ENCODE peak calls at places on chromosomes 5 and 9, in four cellular contexts. O, Q, J and G are unnamed samples.

GRCh38 chr5:56829137-56829536 is 13.8 kb downstream of the MAP3K1 start:
- DNase-seq in O (no peak), Q (no peak), J (no peak), G (no peak)

GRCh38 chr5:5951953-5952352 is 426.4 kb downstream of the MED10 start:
- DNase-seq in O (no peak), Q (no peak), J (no peak), G (no peak)

GRCh38 chr9:85897853-85898252 is 43.1 kb upstream of the NAA35 start:
- DNase-seq in O (no peak), Q (no peak), J (no peak), G (no peak)

GRCh38 chr9:133210609-133211008 is 1.6 kb upstream of the OBP2B start:
- DNase-seq in O (no peak), Q (no peak), J (no peak), G (no peak)

GRCh38 chr5:75656311-75657003 is 45.2 kb downstream of the ANKDD1B start:
- DNase-seq in O (peak), Q (no peak), J (no peak), G (no peak)

GRCh38 chr5:116573617-116574431 is 799 bp downstream of the SEMA6A start:
- DNase-seq in O (no peak), Q (no peak), J (no peak), G (peak)

GRCh38 chr9:129177443-129177790 is 644 bp downstream of the IER5L start:
- DNase-seq in O (peak), Q (no peak), J (no peak), G (no peak)

GRCh38 chr5:93425102-93425501 is 155.9 kb downstream of the NR2F1-AS1 start:
- DNase-seq in O (no peak), Q (no peak), J (no peak), G (no peak)

GRCh38 chr9:95411211-95411892 is 93.8 kb upstream of the FANCC start:
- DNase-seq in O (no peak), Q (no peak), J (no peak), G (no peak)

GRCh38 chr9:22170162-22170932 is 161.2 kb upstream of the CDKN2B start:
- DNase-seq in O (no peak), Q (no peak), J (no peak), G (no peak)

GRCh38 chr9:121282309-121283071 is 14.5 kb downstream of the GSN start:
- DNase-seq in O (no peak), Q (peak), J (peak), G (no peak)

GRCh38 chr5:100694100-100694499 is 158.9 kb downstream of the FAM174A start:
- DNase-seq in O (no peak), Q (no peak), J (no peak), G (no peak)

GRCh38 chr9:77764894-77765780 is 117.0 kb upstream of the GNA14 start:
- DNase-seq in O (peak), Q (no peak), J (no peak), G (no peak)

GRCh38 chr5:56095579-56096102 is 100.9 kb upstream of the IL6ST start:
- DNase-seq in O (no peak), Q (no peak), J (no peak), G (no peak)

GRCh38 chr5:83377131-83377865 is 94.2 kb upstream of the VCAN start:
- DNase-seq in O (no peak), Q (no peak), J (no peak), G (no peak)

GRCh38 chr9:114512337-114512874 is 7.1 kb upstream of the WHRN start:
- DNase-seq in O (no peak), Q (no peak), J (no peak), G (no peak)

GRCh38 chr5:96146675-96147074 is 185.0 kb upstream of the ELL2 start:
- DNase-seq in O (peak), Q (no peak), J (no peak), G (no peak)

GRCh38 chr5:10513501-10514442 is 50.1 kb upstream of the ANKRD33B start:
- DNase-seq in O (peak), Q (no peak), J (no peak), G (no peak)

DNA sequence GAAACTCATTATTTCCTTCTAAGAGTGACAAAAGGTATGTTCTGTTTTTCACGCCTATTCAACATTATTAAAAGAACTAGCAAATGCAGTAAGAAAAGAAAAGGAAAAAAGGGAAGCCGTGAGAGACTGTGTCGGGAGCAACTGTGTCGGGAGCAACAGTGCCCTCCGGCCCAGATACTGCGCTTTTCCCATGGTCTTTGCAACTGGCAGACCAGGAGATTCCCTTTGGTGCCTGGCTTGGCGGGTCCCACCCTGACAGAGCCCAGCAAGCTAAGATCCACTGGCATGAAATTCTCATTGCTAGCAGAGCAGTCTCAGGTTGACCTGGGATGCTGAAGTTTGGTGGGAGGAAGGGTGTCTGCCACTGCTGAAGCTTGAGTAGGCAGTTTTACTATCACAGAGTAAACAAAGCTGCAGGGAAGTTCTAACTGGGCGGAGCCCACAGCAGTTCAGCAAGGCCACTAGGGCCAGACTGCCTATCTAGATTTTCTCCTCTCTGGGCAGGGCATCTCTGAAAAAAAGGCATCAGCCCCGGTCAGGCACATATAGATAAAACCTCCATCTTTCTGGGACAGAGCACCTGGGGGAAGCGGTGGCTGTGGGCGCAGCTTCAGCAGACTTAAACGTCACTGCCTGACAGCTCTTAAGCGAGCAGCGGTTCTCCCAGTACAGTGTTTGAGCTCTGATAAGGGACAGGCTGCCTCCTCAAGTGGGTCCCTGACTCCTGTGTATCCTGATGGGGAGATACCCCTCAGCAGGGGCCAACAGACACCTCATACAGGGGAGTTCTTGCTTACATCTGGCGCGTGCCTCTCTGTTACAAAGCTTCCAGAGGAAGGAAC is 1237.4 kb upstream of the CDH18 start:
- DNase-seq in O (no peak), Q (no peak), J (no peak), G (no peak)
- TF ChIP-seq CTCF in O (no peak), Q (no peak), J (no peak), G (no peak)

DNA sequence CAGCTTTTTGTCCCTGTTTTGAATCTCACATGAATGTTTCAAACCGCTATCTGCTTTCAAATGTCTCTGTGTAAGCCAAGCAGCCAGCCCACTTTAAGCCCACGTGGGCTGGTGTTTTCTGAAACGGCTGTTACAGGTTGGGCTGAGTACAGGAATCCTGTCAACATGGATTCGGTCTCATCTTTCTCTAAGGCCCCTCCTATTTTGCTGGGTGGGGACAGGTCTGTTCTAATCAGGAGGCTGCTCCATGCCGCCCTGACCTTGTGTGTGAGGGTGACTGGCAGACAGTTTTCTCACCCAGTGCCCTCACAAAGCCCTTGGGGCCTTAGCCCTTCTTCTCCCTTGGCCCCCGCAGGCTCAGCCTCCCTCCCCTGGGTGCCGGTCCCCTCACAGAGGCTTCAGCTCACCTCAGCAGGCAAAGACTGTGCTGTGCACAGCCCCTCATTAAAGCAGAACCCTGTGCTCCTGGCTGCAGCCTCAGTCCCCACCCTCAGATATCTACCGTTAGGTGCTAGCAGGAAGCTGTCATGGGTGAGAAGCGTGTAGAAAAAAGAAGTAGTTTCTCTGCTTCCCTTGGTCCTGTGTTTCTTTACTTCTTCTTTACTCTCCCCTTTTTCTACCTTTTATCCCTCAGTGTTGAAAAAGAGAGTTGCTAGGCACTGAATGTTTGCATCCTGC is 205.8 kb downstream of the ADAMTS12 start:
- DNase-seq in O (peak), Q (no peak), J (no peak), G (no peak)
- TF ChIP-seq CTCF in O (no peak), Q (no peak), J (no peak), G (no peak)

GRCh38 chr5:51380603-51381207 is 2.5 kb upstream of the ISL1 start:
- DNase-seq in O (peak), Q (no peak), J (no peak), G (no peak)

GRCh38 chr5:51378415-51378777 is 4.9 kb upstream of the ISL1 start:
- DNase-seq in O (peak), Q (no peak), J (no peak), G (no peak)

GRCh38 chr5:51378061-51378409 is 5.2 kb upstream of the ISL1 start:
- DNase-seq in O (no peak), Q (no peak), J (no peak), G (no peak)

GRCh38 chr5:51377151-51378060 is 5.8 kb upstream of the ISL1 start:
- DNase-seq in O (peak), Q (no peak), J (no peak), G (no peak)

DNA sequence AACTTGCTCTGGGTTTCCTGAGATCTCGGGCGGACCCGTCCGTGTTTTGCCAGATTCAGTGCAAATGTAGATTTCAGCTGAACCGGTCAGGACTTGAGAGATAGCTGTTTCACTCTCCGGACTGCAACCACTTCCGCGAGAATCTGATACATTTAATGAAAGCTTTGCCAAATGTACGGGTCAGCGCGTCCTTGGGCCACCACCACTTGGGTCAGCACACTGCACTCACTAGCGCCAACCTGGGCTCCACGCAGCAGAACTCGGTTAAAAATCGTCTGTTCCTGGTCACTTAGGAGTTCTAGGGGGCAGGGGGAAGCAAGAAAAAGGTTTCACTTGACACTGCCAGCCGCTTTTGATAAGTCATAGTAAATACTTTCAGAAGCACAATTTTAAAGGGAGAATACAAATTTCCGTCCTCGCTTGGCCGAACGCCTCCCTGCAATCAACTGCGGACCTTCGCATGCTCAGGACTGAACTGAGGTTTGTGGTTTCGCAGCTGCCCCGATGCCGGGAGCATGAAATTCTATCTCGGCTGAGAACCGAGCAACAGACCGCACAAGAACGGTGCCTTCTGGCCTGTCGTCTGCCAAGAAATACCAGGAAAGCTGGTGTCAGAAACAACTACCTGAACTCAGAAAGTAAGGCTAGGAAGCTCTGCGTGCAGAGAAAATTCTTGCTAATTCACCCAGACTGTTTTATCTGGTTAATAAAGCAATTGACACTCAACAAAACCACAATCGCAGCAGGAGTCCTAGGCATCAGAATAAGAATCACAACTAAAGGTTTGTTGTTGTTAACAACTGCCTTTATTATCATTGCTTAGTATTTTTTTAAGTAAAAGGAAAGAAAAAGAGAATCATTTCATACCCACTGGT is 4.2 kb upstream of the ISL1 start:
- DNase-seq in O (peak), Q (no peak), J (no peak), G (no peak)
- TF ChIP-seq CTCF in O (no peak), Q (no peak), J (no peak), G (no peak)

GRCh38 chr5:90606539-90606938 is 47.9 kb downstream of the ADGRV1 start:
- DNase-seq in O (peak), Q (no peak), J (no peak), G (no peak)
- TF ChIP-seq CTCF in O (peak), Q (no peak), J (no peak), G (no peak)

GRCh38 chr5:84985148-84985547 is 600.5 kb upstream of the EDIL3 start:
- DNase-seq in O (no peak), Q (no peak), J (no peak), G (no peak)
- TF ChIP-seq CTCF in O (no peak), Q (no peak), J (no peak), G (no peak)

GRCh38 chr5:157352756-157353340 is 86.9 kb downstream of the CYFIP2 start:
- DNase-seq in O (no peak), Q (no peak), J (no peak), G (no peak)

GRCh38 chr5:157357823-157358222 is 91.9 kb downstream of the CYFIP2 start:
- DNase-seq in O (no peak), Q (no peak), J (no peak), G (no peak)

GRCh38 chr5:157356576-157356975 is 90.7 kb downstream of the CYFIP2 start:
- DNase-seq in O (no peak), Q (no peak), J (no peak), G (no peak)

GRCh38 chr5:157351386-157352089 is 85.6 kb downstream of the CYFIP2 start:
- DNase-seq in O (no peak), Q (no peak), J (no peak), G (no peak)

GRCh38 chr5:157354825-157355224 is 88.9 kb downstream of the CYFIP2 start:
- DNase-seq in O (peak), Q (no peak), J (no peak), G (no peak)
- TF ChIP-seq CTCF in O (peak), Q (no peak), J (no peak), G (no peak)

DNA sequence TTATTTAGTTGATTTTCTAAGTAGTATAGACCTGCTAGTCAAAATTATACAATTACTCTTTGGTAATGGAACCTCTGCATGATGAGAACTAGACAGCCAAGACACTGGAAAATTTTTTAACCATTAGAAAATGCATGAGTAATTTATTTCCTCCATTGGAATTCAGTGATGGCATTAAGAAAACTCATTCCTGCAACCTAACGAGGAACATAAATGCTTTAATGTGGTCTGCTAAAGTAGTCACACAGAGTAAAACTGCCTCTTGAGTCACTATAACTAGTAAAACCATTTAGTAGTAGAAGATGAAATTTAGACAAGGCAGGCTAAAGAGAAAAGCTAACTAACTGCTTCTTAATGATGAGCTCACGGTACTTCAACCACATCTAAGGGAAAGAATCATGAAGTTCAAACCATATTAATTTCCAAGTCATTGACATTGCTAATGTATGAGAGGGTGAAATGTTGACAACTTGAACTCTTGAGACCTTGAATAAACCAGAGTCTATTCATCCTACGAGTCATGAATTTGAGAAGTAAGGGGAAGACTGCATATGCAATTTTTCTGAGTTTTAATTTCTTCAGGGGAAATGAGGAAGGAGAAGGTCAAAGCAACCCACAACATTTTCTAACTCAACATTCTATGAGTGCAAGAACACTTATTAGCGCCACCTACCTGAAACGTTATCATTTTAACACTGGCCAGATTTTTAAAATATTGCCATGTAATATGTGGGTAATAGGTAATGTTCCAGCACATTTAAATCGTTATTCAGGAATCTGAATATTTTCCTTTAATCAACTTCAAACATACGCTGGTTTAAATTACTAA is 74.4 kb downstream of the GLIS3 start:
- DNase-seq in O (peak), Q (no peak), J (no peak), G (no peak)
- TF ChIP-seq CTCF in O (peak), Q (no peak), J (no peak), G (no peak)

GRCh38 chr9:69193685-69194032 is 19.6 kb downstream of the TJP2 start:
- DNase-seq in O (peak), Q (no peak), J (no peak), G (no peak)
- TF ChIP-seq CTCF in O (no peak), Q (no peak), J (no peak), G (no peak)

GRCh38 chr5:141420855-141421488 is at the start of gene PCDHGA11:
- DNase-seq in O (peak), Q (no peak), J (no peak), G (no peak)
- TF ChIP-seq CTCF in O (peak), Q (no peak), J (peak), G (no peak)

GRCh38 chr9:126203313-126203712 is 123.3 kb upstream of the MVB12B start:
- DNase-seq in O (peak), Q (no peak), J (no peak), G (no peak)
- TF ChIP-seq CTCF in O (peak), Q (no peak), J (no peak), G (no peak)